ENCODE peak calls at places on chromosome 3, in five cellular contexts. K is esophagus muscularis mucosa, T is SK-N-SH, A is right atrium auricular region, Z is OCI-LY7. N is an unnamed sample.

GRCh38 chr3:98650966-98651765 is 57.8 kb upstream of the CPOX start:
- DNase-seq in K (no peak), T (no peak), A (no peak), Z (no peak), N (no peak)

GRCh38 chr3:147712357-147712756 is 303.2 kb downstream of the ZIC1 start:
- DNase-seq in K (no peak), T (no peak), A (no peak), Z (no peak), N (peak; percentile 35)

GRCh38 chr3:38004415-38005075 is 14.0 kb downstream of the VILL start:
- DNase-seq in K (no peak), T (peak; percentile 71), A (peak; percentile 85), Z (peak; percentile 62), N (peak; percentile 71)

GRCh38 chr3:27960133-27960532 is 238.0 kb upstream of the EOMES start:
- DNase-seq in K (no peak), T (no peak), A (no peak), Z (no peak), N (no peak)

GRCh38 chr3:182626484-182627467 is 166.5 kb upstream of the ATP11B start:
- DNase-seq in K (no peak), T (no peak), A (no peak), Z (no peak), N (no peak)

GRCh38 chr3:134860141-134860540 is 65.1 kb downstream of the EPHB1 start:
- DNase-seq in K (no peak), T (peak; percentile 10), A (no peak), Z (no peak), N (no peak)

GRCh38 chr3:12193485-12194165 is 34.9 kb upstream of the TIMP4 start:
- DNase-seq in K (peak; percentile 75), T (no peak), A (peak; percentile 77), Z (no peak), N (no peak)

GRCh38 chr3:161406594-161407555 is 35.6 kb upstream of the SPTSSB start:
- DNase-seq in K (no peak), T (no peak), A (no peak), Z (no peak), N (no peak)

GRCh38 chr3:133895208-133896001 is at the start of gene RAB6B:
- DNase-seq in K (peak; percentile 90), T (peak; percentile 96), A (no peak), Z (no peak), N (peak; percentile 25)

GRCh38 chr3:194488007-194488742 is 1.4 kb upstream of the ATP13A3 start:
- DNase-seq in K (peak; percentile 74), T (no peak), A (peak; percentile 59), Z (no peak), N (no peak)

GRCh38 chr3:26596325-26596724 is 26.2 kb upstream of the LRRC3B start:
- DNase-seq in K (no peak), T (no peak), A (no peak), Z (no peak), N (no peak)

GRCh38 chr3:46695177-46695961 is 1.9 kb upstream of the ALS2CL start:
- DNase-seq in K (no peak), T (peak; percentile 47), A (peak; percentile 73), Z (peak; percentile 55), N (peak; percentile 65)

GRCh38 chr3:67288707-67289106 is 290.6 kb downstream of the KBTBD8 start:
- DNase-seq in K (no peak), T (no peak), A (no peak), Z (no peak), N (no peak)

GRCh38 chr3:190862209-190863118 is at the start of gene GMNC:
- DNase-seq in K (peak; percentile 93), T (peak; percentile 51), A (peak; percentile 93), Z (no peak), N (peak; percentile 61)

DNA sequence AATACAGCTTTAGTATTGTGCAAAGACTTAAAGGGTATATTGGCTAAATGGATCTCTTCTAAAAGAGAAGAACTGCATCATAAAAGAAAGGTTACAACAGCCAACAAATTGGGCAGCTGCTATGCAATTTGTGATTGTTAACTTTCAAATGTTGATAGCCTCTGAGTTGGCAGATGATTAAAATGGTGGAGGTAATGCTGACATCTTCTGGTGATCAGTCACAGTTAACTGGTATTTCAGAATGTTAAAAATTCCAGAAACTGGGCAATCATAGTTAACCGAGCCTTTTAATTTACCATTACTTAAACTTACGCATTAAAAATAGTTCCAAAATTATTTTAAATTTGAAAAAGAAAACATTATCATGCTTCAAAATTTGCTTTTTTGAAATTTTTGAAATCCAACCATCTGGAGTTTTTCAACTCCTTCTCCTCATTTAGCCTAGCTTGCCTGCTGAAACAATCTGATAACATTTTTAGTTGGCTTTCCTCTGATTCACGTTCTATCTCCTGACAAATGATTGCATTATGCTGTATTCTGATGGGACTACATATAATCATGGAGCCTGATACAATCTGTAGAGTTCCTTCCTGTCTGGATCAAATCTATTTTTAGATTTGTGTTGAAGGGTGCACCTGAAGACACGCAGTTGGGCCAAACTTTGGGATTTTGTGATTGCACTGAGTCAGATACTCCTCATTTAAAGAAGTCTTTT is 144.0 kb upstream of the PDZRN3 start:
- DNase-seq in K (no peak), T (peak; percentile 22), A (no peak), Z (no peak), N (no peak)
- TF ChIP-seq CTCF in K (no peak), T (peak; percentile 52), A (peak; percentile 40), Z (no peak), N (no peak)

GRCh38 chr3:52537726-52538421 is 1.5 kb downstream of the UQCC5 start:
- DNase-seq in K (peak; percentile 72), T (no peak), A (no peak), Z (no peak), N (no peak)
- H3K27ac ChIP-seq in K (peak overlapping the region; percentile 95), T (peak overlapping the region; percentile 84), A (peak overlapping the region; percentile 89), Z (no peak overlapping the region), N (no peak overlapping the region)

GRCh38 chr3:42529463-42529862 is 27.0 kb downstream of the VIPR1 start:
- DNase-seq in K (no peak), T (no peak), A (no peak), Z (no peak), N (no peak)

GRCh38 chr3:42527368-42527917 is 25.0 kb downstream of the VIPR1 start:
- DNase-seq in K (no peak), T (no peak), A (no peak), Z (no peak), N (no peak)

GRCh38 chr3:42531470-42531869 is 29.0 kb downstream of the VIPR1 start:
- DNase-seq in K (no peak), T (no peak), A (no peak), Z (no peak), N (no peak)

GRCh38 chr3:42532229-42532628 is 29.8 kb downstream of the VIPR1 start:
- DNase-seq in K (no peak), T (no peak), A (no peak), Z (no peak), N (no peak)

DNA sequence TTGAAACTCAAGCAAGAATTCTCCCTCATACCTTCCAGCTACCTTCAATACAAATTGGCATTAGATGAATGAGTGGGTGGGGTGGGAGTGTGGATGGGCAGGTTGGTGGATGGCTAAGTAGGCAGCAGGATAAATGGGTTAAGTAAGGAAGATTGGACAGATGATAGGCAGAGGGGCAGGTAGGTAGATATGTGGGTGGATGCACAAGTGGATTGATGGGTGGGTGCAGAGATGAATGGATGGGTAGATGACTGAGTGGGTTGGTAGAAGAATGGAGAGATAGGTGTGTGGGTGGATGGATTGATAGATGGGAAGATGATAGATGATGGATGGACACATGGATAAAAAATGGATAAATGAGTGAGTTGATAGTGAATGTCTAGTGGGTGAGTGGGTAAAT is 27.6 kb downstream of the VIPR1 start:
- DNase-seq in K (no peak), T (no peak), A (no peak), Z (no peak), N (no peak)
- TF ChIP-seq CTCF in K (no peak), T (no peak), A (no peak), Z (no peak), N (no peak)

DNA sequence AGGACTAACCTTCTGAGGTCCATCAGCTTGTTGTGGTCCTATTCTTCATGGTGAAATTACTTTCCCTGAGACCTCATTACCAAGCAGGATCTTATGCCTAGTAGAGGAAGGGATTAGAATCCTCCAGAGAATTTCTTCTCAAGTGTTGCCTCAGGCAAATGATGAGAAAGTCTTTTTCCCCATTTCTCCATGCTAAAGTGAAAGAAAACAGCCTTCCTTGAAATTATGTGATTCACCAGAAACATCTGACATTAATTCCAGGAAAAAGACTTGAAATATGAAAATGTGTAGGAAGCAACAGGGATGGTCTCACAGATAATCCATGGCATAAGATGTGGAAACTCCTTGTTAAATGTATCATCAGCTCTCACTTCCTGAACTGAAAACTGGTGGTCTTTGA is 17.9 kb upstream of the ABI3BP start:
- DNase-seq in K (no peak), T (no peak), A (no peak), Z (no peak), N (no peak)
- H3K27ac ChIP-seq in K (no peak overlapping the region), T (no peak overlapping the region), A (no peak overlapping the region), Z (no peak overlapping the region), N (no peak overlapping the region)

GRCh38 chr3:73848173-73848751 is 223.5 kb upstream of the PDZRN3 start:
- DNase-seq in K (no peak), T (peak; percentile 48), A (no peak), Z (no peak), N (no peak)
- TF ChIP-seq CTCF in K (peak; percentile 72), T (peak; percentile 94), A (peak; percentile 76), Z (peak; percentile 76), N (peak; percentile 27)

GRCh38 chr3:71122641-71123040 is 460.9 kb downstream of the FOXP1 start:
- DNase-seq in K (no peak), T (no peak), A (no peak), Z (no peak), N (no peak)
- H3K27ac ChIP-seq in K (peak overlapping the region; percentile 44), T (no peak overlapping the region), A (no peak overlapping the region), Z (no peak overlapping the region), N (no peak overlapping the region)

DNA sequence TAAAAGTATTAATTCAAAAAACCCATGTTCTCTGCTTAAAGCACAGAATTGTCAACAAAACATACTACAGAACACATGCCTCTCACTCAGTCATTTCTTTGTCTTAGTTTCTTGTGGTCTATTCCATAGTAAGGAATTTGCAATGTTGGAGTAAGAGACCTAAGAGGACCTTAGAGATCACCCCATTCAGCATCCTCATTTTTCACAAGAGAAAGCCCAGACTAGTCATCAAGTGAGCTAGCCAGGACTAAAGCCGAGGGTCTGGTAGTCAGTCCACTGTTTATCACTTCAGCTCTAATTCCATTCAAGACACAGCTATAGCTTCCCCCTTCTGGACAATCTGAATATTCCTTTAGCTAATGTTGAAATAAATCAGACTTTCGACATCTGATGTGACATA is 601.1 kb downstream of the FHIT start:
- DNase-seq in K (no peak), T (peak; percentile 2), A (no peak), Z (no peak), N (no peak)
- TF ChIP-seq CTCF in K (no peak), T (no peak), A (no peak), Z (no peak), N (no peak)

N was measured in WERI-Rb-1.